ENCODE peak calls at places on chromosomes 11 and 22, in ten cellular contexts. H, L, R, S, K, P, B, M, I and D are unnamed samples.

GRCh38 chr11:133337905-133338536 is 194.3 kb downstream of the OPCML start:
- DNase-seq in H (no peak), L (peak), R (no peak), S (no peak), K (no peak), P (no peak), B (no peak), M (no peak), I (no peak), D (no peak)

GRCh38 chr11:89503422-89503821 is 12.2 kb upstream of the NOX4 start:
- DNase-seq in H (no peak), L (no peak), R (no peak), S (no peak), K (no peak), P (no peak), B (no peak), M (no peak), I (no peak), D (no peak)

GRCh38 chr11:120339394-120339890 is 3.2 kb downstream of the ARHGEF12 start:
- DNase-seq in H (no peak), L (no peak), R (no peak), S (peak), K (no peak), P (no peak), B (no peak), M (no peak), I (peak), D (no peak)

GRCh38 chr11:120520091-120520822 is 8.7 kb downstream of the GRIK4 start:
- DNase-seq in H (no peak), L (peak), R (no peak), S (no peak), K (no peak), P (no peak), B (no peak), M (no peak), I (no peak), D (no peak)

GRCh38 chr11:83827940-83828554 is 541.9 kb upstream of the CCDC90B start:
- DNase-seq in H (peak), L (no peak), R (no peak), S (peak), K (peak), P (no peak), B (no peak), M (no peak), I (no peak), D (no peak)

GRCh38 chr11:93467054-93467453 is 76.1 kb downstream of the SMCO4 start:
- DNase-seq in H (no peak), L (no peak), R (no peak), S (no peak), K (no peak), P (no peak), B (no peak), M (no peak), I (no peak), D (no peak)

GRCh38 chr11:86360775-86361395 is 13.8 kb upstream of the CCDC81 start:
- DNase-seq in H (peak), L (no peak), R (no peak), S (no peak), K (no peak), P (no peak), B (no peak), M (peak), I (no peak), D (no peak)

GRCh38 chr11:130408401-130408890 is 20.0 kb downstream of the ADAMTS8 start:
- DNase-seq in H (no peak), L (peak), R (no peak), S (no peak), K (no peak), P (no peak), B (no peak), M (no peak), I (no peak), D (no peak)

GRCh38 chr11:1494650-1495049 is 8.1 kb upstream of the MOB2 start:
- DNase-seq in H (no peak), L (no peak), R (no peak), S (no peak), K (no peak), P (no peak), B (no peak), M (no peak), I (no peak), D (no peak)

GRCh38 chr11:74134661-74135515 is 35.9 kb downstream of the C2CD3 start:
- DNase-seq in H (peak), L (no peak), R (no peak), S (no peak), K (no peak), P (no peak), B (no peak), M (no peak), I (no peak), D (no peak)

GRCh38 chr11:71146846-71147245 is 105.5 kb downstream of the SHANK2 start:
- DNase-seq in H (no peak), L (peak), R (no peak), S (no peak), K (no peak), P (no peak), B (no peak), M (no peak), I (no peak), D (no peak)

GRCh38 chr22:49134076-49134475 is 693.6 kb downstream of the BRD1 start:
- DNase-seq in H (no peak), L (peak), R (no peak), S (no peak), K (no peak), P (no peak), B (no peak), M (no peak), I (no peak), D (no peak)